ENCODE peak calls at places on chromosomes 16 and 17, in five cellular contexts. H, S, I, B and V are unnamed samples.

GRCh38 chr16:11757671-11758545 is 15.3 kb upstream of the TXNDC11 start:
- DNase-seq in H (peak), I (peak), S (peak), B (no peak), V (peak)

GRCh38 chr16:2895813-2896212 is 12.8 kb downstream of the FLYWCH2 start:
- DNase-seq in B (no peak), S (no peak), I (peak), H (peak), V (no peak)

GRCh38 chr16:12341423-12341822 is 364.9 kb downstream of the SNX29 start:
- DNase-seq in I (peak), B (peak), S (no peak), H (peak), V (peak)

GRCh38 chr17:35896011-35896587 is 15.9 kb upstream of the CCL5 start:
- DNase-seq in S (no peak), H (no peak), I (no peak), B (no peak), V (no peak)

GRCh38 chr16:19694989-19695388 is 23.0 kb downstream of the KNOP1 start:
- DNase-seq in S (no peak), H (no peak), B (no peak), I (no peak), V (no peak)

GRCh38 chr17:3732171-3732570 is 8.5 kb downstream of the HASPIN start:
- DNase-seq in I (peak), S (no peak), H (peak), B (peak), V (peak)

GRCh38 chr17:50514936-50515702 is 6.9 kb downstream of the MYCBPAP start:
- DNase-seq in B (no peak), H (no peak), S (no peak), I (peak), V (no peak)

GRCh38 chr17:74763565-74764387 is 12.4 kb downstream of the NAT9 start:
- DNase-seq in B (no peak), H (no peak), I (peak), S (no peak), V (peak)

GRCh38 chr17:76492250-76492988 is 8.8 kb downstream of the RHBDF2 start:
- DNase-seq in I (no peak), B (no peak), S (no peak), H (no peak), V (no peak)

GRCh38 chr17:13587487-13588338 is 14.0 kb downstream of the HS3ST3A1 start:
- DNase-seq in H (peak), I (no peak), S (no peak), B (no peak), V (no peak)

GRCh38 chr16:69892378-69892777 is 58.8 kb upstream of the CLEC18A start:
- DNase-seq in H (no peak), B (no peak), I (no peak), S (no peak), V (no peak)

GRCh38 chr17:51275381-51275780 is 15.0 kb downstream of the UTP18 start:
- DNase-seq in B (no peak), S (no peak), H (peak), I (no peak), V (no peak)

GRCh38 chr16:75289189-75289588 is 37.8 kb upstream of the BCAR1 start:
- DNase-seq in H (peak), I (no peak), B (no peak), S (no peak), V (no peak)

GRCh38 chr17:44522883-44523671 is 19.9 kb upstream of the GPATCH8 start:
- DNase-seq in S (peak), I (peak), B (peak), H (peak), V (peak)

GRCh38 chr17:76366247-76366646 is 12.5 kb upstream of the PRPSAP1 start:
- DNase-seq in H (no peak), I (no peak), S (no peak), B (no peak), V (no peak)

GRCh38 chr16:5066511-5066910 is 755 bp upstream of the C16orf89 start:
- DNase-seq in S (no peak), I (no peak), B (no peak), H (no peak), V (no peak)

GRCh38 chr17:7281953-7282751 is 634 bp downstream of the SLC2A4 start:
- DNase-seq in B (peak), I (no peak), H (no peak), S (peak), V (no peak)

GRCh38 chr16:65336169-65336568 is 214.3 kb upstream of the CDH11 start:
- DNase-seq in B (no peak), S (no peak), I (no peak), H (peak), V (no peak)

GRCh38 chr17:66508896-66509843 is 206.8 kb downstream of the PRKCA start:
- DNase-seq in B (peak), I (no peak), S (no peak), H (peak), V (peak)

GRCh38 chr17:29661220-29661619 is 38.5 kb upstream of the CORO6 start:
- DNase-seq in I (peak), B (no peak), S (no peak), H (no peak), V (no peak)

GRCh38 chr17:2022647-2023046 is 2.5 kb downstream of the RTN4RL1 start:
- DNase-seq in I (no peak), H (no peak), B (no peak), S (no peak), V (no peak)

GRCh38 chr17:45719335-45720071 is 64.6 kb upstream of the CRHR1 start:
- DNase-seq in H (peak), I (peak), S (no peak), B (peak), V (peak)

GRCh38 chr17:59154721-59155438 is at the start of gene SKA2:
- DNase-seq in S (peak), B (peak), H (no peak), I (no peak), V (peak)

GRCh38 chr16:48613061-48613957 is 3.3 kb upstream of the N4BP1 start:
- DNase-seq in B (no peak), S (no peak), I (peak), H (peak), V (peak)

GRCh38 chr16:23424292-23424958 is 28.6 kb downstream of the COG7 start:
- DNase-seq in I (no peak), B (no peak), S (no peak), H (peak), V (peak)

GRCh38 chr16:71762186-71762585 is 37.7 kb upstream of the PHLPP2 start:
- DNase-seq in S (no peak), I (no peak), B (no peak), H (peak), V (no peak)

GRCh38 chr17:36515837-36516236 is 18.8 kb downstream of the MYO19 start:
- DNase-seq in H (no peak), B (no peak), I (no peak), S (no peak), V (no peak)

GRCh38 chr17:27755706-27756466 is 44.4 kb downstream of the NOS2 start:
- DNase-seq in I (no peak), B (no peak), H (no peak), S (no peak), V (no peak)

GRCh38 chr17:4968166-4968915 is 724 bp upstream of the SPAG7 start:
- DNase-seq in S (peak), B (peak), H (no peak), I (no peak), V (peak)

GRCh38 chr17:77428901-77429734 is 288.3 kb downstream of the SEC14L1 start:
- DNase-seq in H (no peak), I (no peak), B (no peak), S (no peak), V (no peak)

GRCh38 chr16:54116126-54116525 is 170.5 kb downstream of the IRX3 start:
- DNase-seq in B (no peak), H (no peak), I (no peak), S (no peak), V (no peak)

GRCh38 chr17:61368832-61369468 is 30.7 kb upstream of the TBX2 start:
- DNase-seq in S (no peak), H (no peak), I (no peak), B (no peak), V (no peak)

GRCh38 chr17:20118280-20118679 is 109.1 kb downstream of the SPECC1 start:
- DNase-seq in H (no peak), I (no peak), S (no peak), B (no peak), V (no peak)

GRCh38 chr17:20111538-20111937 is 102.4 kb downstream of the SPECC1 start:
- DNase-seq in H (no peak), B (no peak), S (no peak), I (no peak), V (no peak)

GRCh38 chr17:20109121-20109520 is 100.0 kb downstream of the SPECC1 start:
- DNase-seq in B (no peak), S (no peak), H (no peak), I (no peak), V (no peak)

GRCh38 chr17:20116683-20117309 is 107.6 kb downstream of the SPECC1 start:
- DNase-seq in I (peak), B (peak), H (peak), S (no peak), V (peak)

GRCh38 chr17:20114466-20114865 is 105.3 kb downstream of the SPECC1 start:
- DNase-seq in I (no peak), H (peak), S (no peak), B (no peak), V (no peak)
- TF ChIP-seq MAFK in I (no peak), H (no peak), S (no peak), B (no peak), V (no peak)

GRCh38 chr16:77445321-77445720 is 10.5 kb upstream of the ADAMTS18 start:
- DNase-seq in H (no peak), I (no peak), S (no peak), B (no peak), V (no peak)

GRCh38 chr16:77442078-77442477 is 7.2 kb upstream of the ADAMTS18 start:
- DNase-seq in H (no peak), S (no peak), B (no peak), I (no peak), V (no peak)

GRCh38 chr16:77449208-77449607 is 14.4 kb upstream of the ADAMTS18 start:
- DNase-seq in B (no peak), I (no peak), H (no peak), S (no peak), V (no peak)

GRCh38 chr16:77439106-77439505 is 4.3 kb upstream of the ADAMTS18 start:
- DNase-seq in I (no peak), B (no peak), S (no peak), H (no peak), V (no peak)

GRCh38 chr16:77443834-77444460 is 9.1 kb upstream of the ADAMTS18 start:
- DNase-seq in S (no peak), H (no peak), B (no peak), I (no peak), V (no peak)
- TF ChIP-seq MAFK in S (no peak), H (no peak), B (no peak), I (no peak), V (no peak)

DNA sequence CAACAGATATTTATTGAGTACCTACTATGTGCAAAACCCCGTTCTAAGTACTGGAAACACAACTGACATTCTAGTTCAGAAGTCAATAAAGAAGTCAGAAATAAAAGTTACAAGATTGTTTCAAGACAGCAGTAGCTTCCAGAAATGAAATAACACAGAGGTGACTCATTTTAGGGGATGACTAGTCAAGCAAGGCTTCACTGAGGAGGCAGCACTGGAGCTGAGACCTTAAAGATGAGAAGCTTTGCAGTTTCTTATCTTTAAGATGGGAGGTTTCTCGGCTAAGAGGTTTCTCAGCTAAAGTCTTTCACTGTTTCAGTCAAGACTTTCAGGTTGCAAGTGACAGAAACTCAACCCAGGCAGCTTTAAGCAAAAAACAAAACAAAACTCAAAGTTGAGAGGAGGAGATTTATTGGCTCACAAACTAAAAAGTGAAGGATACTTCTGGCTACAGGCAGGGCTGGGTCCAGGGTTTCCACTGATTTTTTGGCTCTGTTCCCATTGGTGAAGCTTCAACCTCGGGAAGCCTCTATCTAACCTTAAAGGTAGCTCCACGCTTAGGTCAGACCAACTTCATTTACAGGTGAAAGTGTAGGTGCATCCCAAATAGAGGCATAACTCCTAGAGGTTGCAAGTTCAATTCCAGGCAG is 7.4 kb upstream of the MMP2 start:
- DNase-seq in H (peak), B (peak), S (no peak), I (no peak), V (peak)
- TF ChIP-seq MAFK in H (no peak), B (no peak), S (no peak), I (no peak), V (no peak)

DNA sequence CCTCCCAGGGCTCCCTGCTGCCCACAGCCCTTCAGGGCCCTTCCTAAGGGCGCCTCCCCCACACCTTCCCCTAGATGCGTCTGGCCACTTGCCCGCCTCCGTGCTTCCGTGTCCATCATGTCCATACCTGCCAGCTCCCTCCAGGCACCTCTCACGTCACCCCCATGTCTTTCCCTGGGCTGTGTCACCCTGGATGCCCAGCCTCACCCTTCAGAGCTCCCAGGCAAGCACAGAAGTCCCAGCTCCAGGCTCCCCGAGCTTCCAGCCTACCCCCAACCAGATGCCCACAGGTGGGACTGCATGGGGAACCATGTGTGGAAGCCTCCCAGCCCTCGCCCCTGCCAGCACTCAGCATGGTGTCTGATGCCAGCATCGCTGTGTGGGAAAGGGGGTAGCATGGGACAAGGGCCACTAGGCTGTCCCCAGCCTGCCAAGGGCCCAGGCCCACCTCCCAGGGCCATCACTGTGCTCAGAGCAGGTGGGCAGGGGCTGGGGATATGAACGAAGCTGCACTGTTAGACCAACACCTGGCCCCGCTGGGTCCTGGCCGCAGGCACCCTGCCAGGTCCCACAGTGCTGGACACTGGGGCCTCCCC is 1.9 kb upstream of the AXIN1 start:
- DNase-seq in H (no peak), I (no peak), B (no peak), S (no peak), V (no peak)
- TF ChIP-seq MAFK in H (no peak), I (no peak), B (no peak), S (no peak), V (no peak)

GRCh38 chr17:16653367-16654041 is at the start of gene ZNF624:
- DNase-seq in S (peak), H (peak), B (peak), I (peak), V (peak)
- TF ChIP-seq MAFK in S (no peak), H (no peak), B (no peak), I (no peak), V (no peak)

GRCh38 chr17:78766225-78766624 is 15.8 kb downstream of the CYTH1 start:
- DNase-seq in S (no peak), B (no peak), H (no peak), I (no peak), V (no peak)

GRCh38 chr17:78762007-78762406 is 20.1 kb downstream of the CYTH1 start:
- DNase-seq in B (no peak), S (no peak), H (peak), I (no peak), V (no peak)

GRCh38 chr17:78765821-78766220 is 16.3 kb downstream of the CYTH1 start:
- DNase-seq in H (no peak), S (no peak), I (no peak), B (no peak), V (no peak)

GRCh38 chr17:78764871-78765270 is 17.2 kb downstream of the CYTH1 start:
- DNase-seq in S (no peak), H (no peak), B (no peak), I (no peak), V (no peak)

DNA sequence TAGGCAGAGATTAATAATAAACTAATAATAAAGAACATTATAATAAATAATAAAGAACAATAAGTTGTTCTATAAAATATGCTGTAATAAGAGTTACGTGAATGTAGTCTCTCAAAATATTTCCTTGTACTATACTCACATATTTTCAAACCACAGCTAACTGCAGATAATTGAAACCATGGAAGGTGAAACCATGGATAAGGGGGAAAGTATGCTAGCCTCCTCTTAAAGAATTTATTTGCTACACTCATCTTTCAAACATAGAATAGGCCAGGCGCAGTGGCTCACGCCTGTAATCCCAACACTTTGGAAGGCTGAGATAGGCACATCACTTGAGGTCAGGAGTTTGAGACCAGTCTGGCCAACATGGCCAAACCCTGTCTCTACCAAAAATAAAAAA is 18.5 kb downstream of the CYTH1 start:
- DNase-seq in B (no peak), H (peak), S (no peak), I (no peak), V (no peak)
- TF ChIP-seq MAFK in B (no peak), H (no peak), S (no peak), I (no peak), V (no peak)